ENCODE peak calls at places on chromosome 10, in four cellular contexts. L is OCI-LY7; U is activated CD4-positive, alpha-beta T cell treated with anti-CD3 and anti-CD28 coated beads, Interleukin-2, amount 10 ng/mL, durations not matched to agents 7 days and 5 days; Q is CD4-positive, alpha-beta T cell. I is an unnamed sample.

GRCh38 chr10:95784279-95784913 is 28.4 kb downstream of the ENTPD1 start:
- DNase-seq in L (no peak), U (no peak), Q (no peak), I (no peak)

GRCh38 chr10:1687606-1688005 is 49.7 kb downstream of the ADARB2 start:
- DNase-seq in L (no peak), U (no peak), Q (no peak), I (no peak)

GRCh38 chr10:97792058-97792721 is 20.4 kb upstream of the SFRP5 start:
- DNase-seq in L (peak), U (peak), Q (peak), I (peak)

GRCh38 chr10:59126992-59127391 is 49.5 kb upstream of the PHYHIPL start:
- DNase-seq in L (no peak), U (no peak), Q (no peak), I (no peak)

GRCh38 chr10:130551676-130552075 is 415.5 kb downstream of the GLRX3 start:
- DNase-seq in L (no peak), U (no peak), Q (no peak), I (no peak)

GRCh38 chr10:124641282-124642075 is 102.7 kb downstream of the FAM53B start:
- DNase-seq in L (no peak), U (peak), Q (peak), I (peak)

GRCh38 chr10:52870562-52870961 is 98.0 kb upstream of the MBL2 start:
- DNase-seq in L (no peak), U (no peak), Q (no peak), I (no peak)

GRCh38 chr10:112913255-112913654 is 36.8 kb upstream of the TCF7L2 start:
- DNase-seq in L (no peak), U (no peak), Q (no peak), I (no peak)

GRCh38 chr10:131198401-131198800 is 113.1 kb downstream of the TCERG1L start:
- DNase-seq in L (no peak), U (no peak), Q (no peak), I (no peak)

GRCh38 chr10:22690614-22691431 is 23.6 kb downstream of the PIP4K2A start:
- DNase-seq in L (no peak), U (no peak), Q (no peak), I (peak)

GRCh38 chr10:110433740-110434139 is 64.0 kb upstream of the DUSP5 start:
- DNase-seq in L (no peak), U (no peak), Q (no peak), I (no peak)

GRCh38 chr10:112332509-112333228 is 41.2 kb upstream of the ACSL5 start:
- DNase-seq in L (no peak), U (no peak), Q (no peak), I (no peak)

GRCh38 chr10:57964371-57964770 is 303.3 kb downstream of the IPMK start:
- DNase-seq in L (no peak), U (no peak), Q (no peak), I (peak)

GRCh38 chr10:121469797-121470606 is 128.2 kb downstream of the FGFR2 start:
- DNase-seq in L (no peak), U (no peak), Q (no peak), I (no peak)

GRCh38 chr10:124343351-124344265 is 75.1 kb downstream of the OAT start:
- DNase-seq in L (no peak), U (no peak), Q (no peak), I (no peak)

GRCh38 chr10:44384601-44385422 is at the start of gene CXCL12:
- DNase-seq in L (no peak), U (no peak), Q (no peak), I (peak)

GRCh38 chr10:7251696-7252465 is 159.0 kb downstream of the SFMBT2 start:
- DNase-seq in L (no peak), U (peak), Q (no peak), I (no peak)

GRCh38 chr10:132099701-132100481 is 34.1 kb downstream of the JAKMIP3 start:
- DNase-seq in L (no peak), U (no peak), Q (no peak), I (no peak)

GRCh38 chr10:128206676-128207075 is 80.5 kb upstream of the MKI67 start:
- DNase-seq in L (no peak), U (no peak), Q (no peak), I (no peak)

GRCh38 chr10:90430186-90430585 is 427.7 kb downstream of the HTR7 start:
- DNase-seq in L (no peak), U (no peak), Q (no peak), I (no peak)

GRCh38 chr10:29517352-29517923 is 117.3 kb downstream of the SVIL start:
- DNase-seq in L (peak), U (peak), Q (no peak), I (peak)

GRCh38 chr10:23826399-23826798 is 382.5 kb upstream of the KIAA1217 start:
- DNase-seq in L (no peak), U (peak), Q (no peak), I (peak)

GRCh38 chr10:101007099-101007711 is 7.6 kb downstream of the LZTS2 start:
- DNase-seq in L (no peak), U (no peak), Q (no peak), I (no peak)

GRCh38 chr10:82394122-82394521 is 519.1 kb downstream of the NRG3 start:
- DNase-seq in L (no peak), U (no peak), Q (no peak), I (no peak)

GRCh38 chr10:73589538-73590126 is 1.5 kb downstream of the USP54 start:
- DNase-seq in L (no peak), U (no peak), Q (no peak), I (peak)

GRCh38 chr10:49219248-49219647 is 31.1 kb upstream of the TMEM273 start:
- DNase-seq in L (no peak), U (no peak), Q (no peak), I (no peak)

GRCh38 chr10:68981074-68981473 is 7.5 kb upstream of the KIFBP start:
- DNase-seq in L (peak), U (no peak), Q (no peak), I (peak)

GRCh38 chr10:154348-154747 is 19.1 kb downstream of the ZMYND11 start:
- DNase-seq in L (no peak), U (no peak), Q (no peak), I (peak)

GRCh38 chr10:8416192-8416701 is 361.8 kb downstream of the GATA3 start:
- DNase-seq in L (no peak), U (peak), Q (no peak), I (no peak)

GRCh38 chr10:60192986-60193385 is 196.7 kb downstream of the ANK3 start:
- DNase-seq in L (no peak), U (no peak), Q (no peak), I (no peak)

GRCh38 chr10:38118072-38118807 is 24.1 kb downstream of the ZNF37A start:
- DNase-seq in L (no peak), U (no peak), Q (no peak), I (peak)